ENCODE peak calls at places on chromosomes 7 and 10, in seven cellular contexts. S is heart right ventricle, W is fibroblast of lung, D is lung, I is HL-60, B is mesenchymal stem cell, X is HCT116. H is an unnamed sample.

GRCh38 chr7:12091164-12091563 is 119.9 kb upstream of the TMEM106B start:
- DNase-seq in S (no peak), W (no peak), D (no peak), I (no peak), B (no peak), X (no peak), H (no peak)

GRCh38 chr7:16438988-16439387 is 17.6 kb upstream of the CRPPA start:
- DNase-seq in S (no peak), W (no peak), D (no peak), I (no peak), B (no peak), X (no peak), H (no peak)

GRCh38 chr10:94626476-94626875 is 57.1 kb upstream of the CYP2C18 start:
- DNase-seq in S (no peak), W (no peak), D (no peak), I (no peak), B (no peak), X (no peak), H (no peak)

GRCh38 chr10:102367441-102367840 is 28.1 kb upstream of the NFKB2 start:
- DNase-seq in S (no peak), W (no peak), D (no peak), I (no peak), B (no peak), X (no peak), H (no peak)

GRCh38 chr7:150665075-150665794 is 20.3 kb upstream of the GIMAP2 start:
- DNase-seq in S (no peak), W (no peak), D (no peak), I (no peak), B (no peak), X (no peak), H (no peak)

GRCh38 chr10:110535958-110536891 is 31.3 kb upstream of the SMC3 start:
- DNase-seq in S (no peak), W (peak; percentile 91), D (no peak), I (peak; percentile 62), B (peak; percentile 49), X (no peak), H (no peak)

GRCh38 chr10:5466451-5466996 is 32.8 kb downstream of the CALML5 start:
- DNase-seq in S (no peak), W (peak; percentile 89), D (peak; percentile 75), I (no peak), B (peak; percentile 73), X (no peak), H (peak; percentile 68)

GRCh38 chr7:151085691-151086620 is at the start of gene AGAP3:
- DNase-seq in S (peak; percentile 91), W (peak; percentile 80), D (peak; percentile 91), I (peak; percentile 73), B (peak; percentile 86), X (peak; percentile 67), H (peak; percentile 74)

GRCh38 chr7:148543-148931 is 43.8 kb upstream of the FAM20C start:
- DNase-seq in S (no peak), W (no peak), D (no peak), I (no peak), B (peak; percentile 7), X (no peak), H (no peak)

GRCh38 chr10:63466168-63466935 is 575 bp upstream of the JMJD1C start:
- DNase-seq in S (no peak), W (peak; percentile 66), D (no peak), I (peak; percentile 39), B (peak; percentile 78), X (peak; percentile 45), H (peak; percentile 49)

GRCh38 chr10:133275683-133276092 is 980 bp downstream of the ADAM8 start:
- DNase-seq in S (no peak), W (no peak), D (no peak), I (peak; percentile 42), B (no peak), X (no peak), H (no peak)

GRCh38 chr7:56063882-56064625 is at the start of gene SUMF2:
- DNase-seq in S (peak; percentile 94), W (peak; percentile 81), D (peak; percentile 89), I (peak; percentile 88), B (peak; percentile 92), X (peak; percentile 78), H (peak; percentile 98)
- H3K27ac ChIP-seq in S (peak within 1 kb of the TSS; percentile 95), W (peak within 1 kb of the TSS; percentile 82), D (peak within 1 kb of the TSS; percentile 94), I (peak within 1 kb of the TSS; percentile 91), B (peak within 1 kb of the TSS; percentile 85), X (peak within 1 kb of the TSS; percentile 98), H (peak within 1 kb of the TSS; percentile 92)

GRCh38 chr10:84415539-84416244 is 87.3 kb downstream of the CCSER2 start:
- DNase-seq in S (no peak), W (peak; percentile 58), D (peak; percentile 74), I (peak; percentile 10), B (no peak), X (no peak), H (no peak)
- H3K27ac ChIP-seq in S (no peak overlapping the region), W (no peak overlapping the region), D (peak overlapping the region; percentile 68), I (no peak overlapping the region), B (no peak overlapping the region), X (no peak overlapping the region), H (peak overlapping the region; percentile 14)

GRCh38 chr7:69967699-69968450 is 369.6 kb downstream of the AUTS2 start:
- DNase-seq in S (no peak), W (peak; percentile 8), D (no peak), I (no peak), B (no peak), X (no peak), H (no peak)
- H3K27ac ChIP-seq in S (peak overlapping the region; percentile 5), W (no peak overlapping the region), D (no peak overlapping the region), I (no peak overlapping the region), B (no peak overlapping the region), X (no peak overlapping the region), H (no peak overlapping the region)

GRCh38 chr10:51231754-51232153 is 157.5 kb downstream of the PRKG1 start:
- DNase-seq in S (no peak), W (no peak), D (no peak), I (no peak), B (no peak), X (no peak), H (no peak)
- H3K27ac ChIP-seq in S (peak overlapping the region; percentile 68), W (no peak overlapping the region), D (no peak overlapping the region), I (no peak overlapping the region), B (no peak overlapping the region), X (no peak overlapping the region), H (no peak overlapping the region)